ENCODE peak calls at places on chromosomes 7 and 10, in seven cellular contexts. X is WTC11, I is astrocyte, Y is H9, K is GM13976, U is spleen, J is ovary. C is an unnamed sample.

GRCh38 chr10:5565205-5565545 is 40.4 kb downstream of the CALML3 start:
- DNase-seq in X (no peak), I (no peak), Y (no peak), K (no peak), U (peak; percentile 42), J (peak; percentile 5), C (peak; percentile 19)

GRCh38 chr7:18724311-18724710 is 228.8 kb downstream of the HDAC9 start:
- DNase-seq in X (no peak), I (no peak), Y (no peak), K (no peak), U (no peak), J (no peak), C (no peak)

GRCh38 chr10:3747984-3748383 is 37.0 kb downstream of the KLF6 start:
- DNase-seq in X (no peak), I (no peak), Y (no peak), K (no peak), U (no peak), J (peak; percentile 37), C (no peak)

GRCh38 chr7:139774376-139774775 is 3.4 kb downstream of the HIPK2 start:
- DNase-seq in X (no peak), I (peak; percentile 92), Y (no peak), K (no peak), U (no peak), J (no peak), C (no peak)

GRCh38 chr10:48533951-48534720 is 70.7 kb downstream of the ARHGAP22 start:
- DNase-seq in X (peak; percentile 46), I (peak; percentile 63), Y (peak; percentile 66), K (no peak), U (peak; percentile 46), J (no peak), C (no peak)

GRCh38 chr7:133649593-133649992 is 396.7 kb downstream of the EXOC4 start:
- DNase-seq in X (no peak), I (peak; percentile 63), Y (no peak), K (no peak), U (no peak), J (no peak), C (no peak)

GRCh38 chr7:156158693-156159092 is 346.4 kb upstream of the SHH start:
- DNase-seq in X (no peak), I (no peak), Y (no peak), K (no peak), U (no peak), J (no peak), C (no peak)

GRCh38 chr10:132637477-132638129 is 100.0 kb downstream of the INPP5A start:
- DNase-seq in X (peak; percentile 8), I (peak; percentile 49), Y (peak; percentile 53), K (peak; percentile 84), U (peak; percentile 61), J (peak; percentile 30), C (peak; percentile 21)

GRCh38 chr10:25493122-25493893 is 318.5 kb downstream of the GPR158 start:
- DNase-seq in X (peak; percentile 31), I (peak; percentile 95), Y (peak; percentile 90), K (no peak), U (no peak), J (no peak), C (no peak)

GRCh38 chr7:41097501-41097900 is 605.4 kb downstream of the INHBA start:
- DNase-seq in X (no peak), I (peak; percentile 99), Y (no peak), K (no peak), U (no peak), J (no peak), C (no peak)

GRCh38 chr10:115830260-115830970 is 442.6 kb downstream of the GFRA1 start:
- DNase-seq in X (no peak), I (peak; percentile 67), Y (no peak), K (no peak), U (no peak), J (no peak), C (no peak)

GRCh38 chr10:126459878-126460481 is 71.7 kb upstream of the ADAM12 start:
- DNase-seq in X (no peak), I (peak; percentile 86), Y (no peak), K (no peak), U (no peak), J (no peak), C (no peak)

GRCh38 chr10:60967854-60968484 is 24.0 kb upstream of the RHOBTB1 start:
- DNase-seq in X (no peak), I (no peak), Y (no peak), K (no peak), U (no peak), J (no peak), C (no peak)

GRCh38 chr10:89085153-89085552 is 94.6 kb downstream of the FAS start:
- DNase-seq in X (no peak), I (no peak), Y (no peak), K (no peak), U (no peak), J (no peak), C (no peak)

GRCh38 chr10:24466616-24466949 is 257.1 kb downstream of the ARHGAP21 start:
- DNase-seq in X (no peak), I (no peak), Y (no peak), K (no peak), U (no peak), J (no peak), C (no peak)

GRCh38 chr7:77985232-77985973 is 186.8 kb downstream of the PHTF2 start:
- DNase-seq in X (no peak), I (no peak), Y (no peak), K (no peak), U (no peak), J (no peak), C (no peak)

DNA sequence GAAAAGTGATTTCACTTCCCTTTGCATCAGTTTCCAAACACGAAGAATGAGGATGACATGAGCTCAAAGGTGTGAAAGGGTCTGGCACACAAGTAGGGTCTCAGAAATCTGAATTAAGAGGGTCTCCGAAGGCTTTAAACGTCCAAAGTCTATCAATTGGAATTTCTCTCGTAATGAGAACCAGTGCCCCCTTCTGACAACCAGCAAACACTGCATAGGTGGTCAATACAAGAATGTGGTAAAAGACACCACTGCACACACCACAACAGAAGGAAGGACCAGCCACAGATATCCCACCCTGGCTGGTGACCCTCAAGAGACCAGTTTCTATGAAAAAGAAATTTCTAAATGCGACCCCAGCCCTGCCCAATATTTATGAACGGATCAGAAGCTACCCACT is 78.1 kb downstream of the CALN1 start:
- DNase-seq in X (no peak), I (no peak), Y (no peak), K (no peak), U (no peak), J (no peak), C (no peak)
- TF ChIP-seq CTCF in X (peak; percentile 48), I (no peak), Y (peak; percentile 69), K (no peak), U (no peak), J (no peak), C (no peak)

GRCh38 chr10:84743483-84743882 is 415.1 kb downstream of the CCSER2 start:
- DNase-seq in X (no peak), I (no peak), Y (no peak), K (no peak), U (no peak), J (no peak), C (no peak)

GRCh38 chr10:84739641-84740040 is 411.3 kb downstream of the CCSER2 start:
- DNase-seq in X (no peak), I (no peak), Y (no peak), K (no peak), U (no peak), J (no peak), C (no peak)
- TF ChIP-seq CTCF in X (no peak), I (no peak), Y (peak; percentile 42), K (no peak), U (no peak), J (no peak), C (no peak)

DNA sequence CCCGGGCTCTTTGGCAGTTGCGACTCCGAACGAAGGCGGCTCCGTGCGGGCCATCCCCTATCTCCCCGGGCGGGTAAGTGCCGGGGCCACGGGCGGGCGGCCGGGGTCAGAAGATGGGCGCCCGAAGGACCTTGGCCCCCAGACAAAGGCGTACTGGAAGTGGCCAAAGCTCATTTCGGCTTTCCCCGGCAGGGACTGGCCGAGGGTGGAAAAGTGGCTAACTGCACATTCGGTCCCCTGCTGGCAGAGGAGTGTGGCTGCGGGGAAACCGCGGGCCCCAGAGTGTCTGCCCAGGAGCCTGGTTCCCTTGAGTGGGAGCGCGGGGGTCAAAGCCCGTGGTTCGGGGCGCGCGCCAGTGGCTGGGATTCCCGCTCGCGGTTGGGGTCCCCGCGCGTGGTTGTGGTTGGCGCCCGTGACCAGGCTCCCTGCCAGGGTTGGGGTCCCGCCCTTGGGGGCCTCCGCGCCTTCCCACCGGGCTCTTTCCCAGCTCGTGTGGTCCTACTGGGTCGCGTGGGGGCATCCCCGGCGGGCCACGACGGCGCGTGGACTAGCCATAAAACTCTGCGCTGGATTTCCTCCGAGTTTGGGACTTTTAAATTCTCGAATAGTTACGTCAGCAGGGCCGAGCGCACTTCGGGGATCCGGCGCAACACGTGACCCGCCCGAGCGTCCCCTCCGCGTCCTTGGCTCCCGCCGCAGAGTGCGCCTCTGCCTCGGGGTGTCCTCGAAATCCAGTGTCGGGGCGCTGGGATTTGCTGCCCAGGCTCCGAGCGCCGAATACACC is 124.4 kb downstream of the TACC2 start:
- DNase-seq in X (peak; percentile 65), I (peak; percentile 48), Y (peak; percentile 71), K (peak; percentile 64), U (peak; percentile 78), J (peak; percentile 87), C (peak; percentile 86)
- TF ChIP-seq CTCF in X (peak; percentile 27), I (peak; percentile 19), Y (peak; percentile 60), K (no peak), U (peak; percentile 32), J (peak; percentile 33), C (peak; percentile 42)

GRCh38 chr7:23469150-23469960 is 936 bp downstream of the IGF2BP3 start:
- DNase-seq in X (no peak), I (no peak), Y (no peak), K (peak; percentile 60), U (peak; percentile 81), J (no peak), C (no peak)

GRCh38 chr7:23472046-23472445 is 1.8 kb upstream of the IGF2BP3 start:
- DNase-seq in X (no peak), I (no peak), Y (no peak), K (no peak), U (no peak), J (no peak), C (no peak)

GRCh38 chr7:23469961-23470250 is 385 bp downstream of the IGF2BP3 start:
- DNase-seq in X (no peak), I (no peak), Y (no peak), K (no peak), U (no peak), J (no peak), C (no peak)

GRCh38 chr7:23471090-23471859 is 984 bp upstream of the IGF2BP3 start:
- DNase-seq in X (peak; percentile 92), I (peak; percentile 51), Y (peak; percentile 92), K (peak; percentile 82), U (peak; percentile 77), J (no peak), C (no peak)

DNA sequence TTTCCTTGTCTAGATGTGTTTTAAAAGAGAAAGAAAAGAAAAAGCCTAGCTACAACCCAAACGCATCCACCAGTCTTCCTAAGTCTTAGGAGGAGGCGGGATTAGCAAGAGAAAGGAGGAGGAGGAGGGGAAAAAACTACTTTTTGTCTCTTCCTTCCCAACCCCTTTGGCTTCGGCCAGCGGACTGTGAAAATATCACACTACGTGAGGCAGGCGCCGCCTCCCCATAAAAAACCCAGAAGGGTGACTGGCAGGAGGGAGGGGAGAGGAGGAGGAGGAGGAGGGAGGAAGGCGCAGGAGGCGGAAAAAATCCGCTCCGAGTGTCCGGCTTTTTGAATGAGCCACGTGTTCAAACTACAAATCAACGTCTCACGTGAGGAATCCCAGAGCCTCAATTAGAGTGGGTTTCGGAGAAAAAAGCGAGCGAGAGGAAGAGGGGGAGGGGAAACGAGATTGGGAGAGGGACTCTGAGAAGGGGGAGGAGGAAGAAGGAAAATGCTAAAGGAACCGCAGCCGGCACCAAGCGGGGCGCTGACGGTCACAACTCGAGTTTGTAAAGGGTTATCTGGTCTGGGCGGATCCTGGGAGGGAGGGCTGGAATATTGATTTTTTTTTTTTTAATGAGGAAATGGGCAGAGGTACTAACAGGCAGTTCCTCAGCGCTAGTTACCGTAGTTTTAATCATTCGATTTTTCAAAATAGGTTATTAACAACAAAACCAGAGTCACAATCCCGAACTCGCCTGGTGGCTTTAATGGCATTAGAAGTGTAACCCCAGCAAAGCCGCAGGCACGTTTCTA is at the start of gene IGF2BP3:
- DNase-seq in X (peak; percentile 86), I (peak; percentile 92), Y (peak; percentile 95), K (peak; percentile 77), U (peak; percentile 58), J (no peak), C (no peak)
- TF ChIP-seq CTCF in X (no peak), I (no peak), Y (no peak), K (no peak), U (no peak), J (no peak), C (no peak)

C was measured in psoas muscle.